ENCODE peak calls at places on chromosomes 1 and 21, in five cellular contexts. V is stimulated activated naive CD4-positive, alpha-beta T cell; Q is NCI-H187; K is NCI-H345; M is D341Med. U is an unnamed sample.

GRCh38 chr21:45638707-45639106 is 4.8 kb upstream of the PCBP3 start:
- DNase-seq in K (peak), Q (no peak), V (no peak), M (peak), U (no peak)

GRCh38 chr1:22529901-22530621 is 33.2 kb upstream of the EPHA8 start:
- DNase-seq in K (no peak), V (no peak), M (no peak), Q (no peak), U (no peak)

GRCh38 chr1:201634261-201634660 is 95.3 kb downstream of the NAV1 start:
- DNase-seq in Q (no peak), K (no peak), M (no peak), V (no peak), U (no peak)

GRCh38 chr1:33331444-33332356 is 10.8 kb upstream of the A3GALT2 start:
- DNase-seq in Q (no peak), K (no peak), M (no peak), V (no peak), U (no peak)

GRCh38 chr1:20367626-20368025 is 77.0 kb downstream of the VWA5B1 start:
- DNase-seq in Q (no peak), M (no peak), K (no peak), V (no peak), U (no peak)

GRCh38 chr21:37065561-37066177 is 7.2 kb downstream of the PIGP start:
- DNase-seq in M (no peak), Q (no peak), K (no peak), V (no peak), U (no peak)

GRCh38 chr1:36123357-36123756 is 1.7 kb downstream of the COL8A2 start:
- DNase-seq in M (no peak), V (no peak), K (no peak), Q (no peak), U (no peak)

GRCh38 chr1:95994643-95995042 is 726.9 kb upstream of the PTBP2 start:
- DNase-seq in M (no peak), V (no peak), Q (no peak), K (no peak), U (no peak)

GRCh38 chr1:3352952-3353331 is 101.5 kb upstream of the ARHGEF16 start:
- DNase-seq in K (no peak), V (no peak), Q (no peak), M (no peak), U (no peak)

GRCh38 chr1:25022361-25023189 is 92.5 kb upstream of the RUNX3 start:
- DNase-seq in M (no peak), V (peak), K (peak), Q (no peak), U (peak)

GRCh38 chr1:23062271-23062670 is 43.0 kb downstream of the KDM1A start:
- DNase-seq in V (no peak), Q (no peak), M (no peak), K (no peak), U (no peak)

GRCh38 chr1:100443739-100444571 is 91.6 kb downstream of the CDC14A start:
- DNase-seq in V (no peak), K (no peak), M (no peak), Q (no peak), U (peak)

GRCh38 chr1:172657586-172657985 is 1.3 kb upstream of the FASLG start:
- DNase-seq in K (no peak), V (no peak), M (no peak), Q (no peak), U (no peak)

GRCh38 chr1:60152886-60153285 is 79.3 kb upstream of the C1orf87 start:
- DNase-seq in Q (no peak), V (no peak), M (no peak), K (no peak), U (no peak)

GRCh38 chr1:154517661-154518060 is 15.4 kb upstream of the SHE start:
- DNase-seq in V (no peak), M (no peak), K (no peak), Q (no peak), U (no peak)

GRCh38 chr1:56645663-56646330 is 683 bp downstream of the PRKAA2 start:
- DNase-seq in V (no peak), Q (no peak), K (peak), M (peak), U (no peak)

GRCh38 chr1:204074274-204075115 is 1.6 kb downstream of the SOX13 start:
- DNase-seq in Q (peak), M (peak), K (peak), V (no peak), U (no peak)

GRCh38 chr1:208997726-208998312 is 585.7 kb upstream of the CAMK1G start:
- DNase-seq in K (no peak), V (no peak), M (no peak), Q (no peak), U (no peak)

GRCh38 chr1:8142955-8143629 is 117.0 kb upstream of the ERRFI1 start:
- DNase-seq in Q (no peak), K (no peak), V (no peak), M (no peak), U (no peak)

GRCh38 chr1:8984990-8985389 is 39.3 kb downstream of the CA6 start:
- DNase-seq in V (no peak), Q (no peak), K (no peak), M (no peak), U (no peak)

GRCh38 chr1:157196245-157196543 is 58.0 kb upstream of the ETV3 start:
- DNase-seq in Q (no peak), M (no peak), V (no peak), K (no peak), U (no peak)

GRCh38 chr1:51329443-51330325 is 678 bp downstream of the TTC39A start:
- DNase-seq in M (no peak), Q (no peak), V (no peak), K (peak), U (no peak)

GRCh38 chr1:8880068-8880676 is 1.7 kb upstream of the ENO1 start:
- DNase-seq in Q (no peak), K (peak), V (no peak), M (no peak), U (peak)

GRCh38 chr21:33685613-33686197 is 43.4 kb downstream of the ITSN1 start:
- DNase-seq in Q (no peak), V (no peak), M (no peak), K (no peak), U (no peak)

GRCh38 chr1:32066489-32066873 is 6.3 kb upstream of the TMEM39B start:
- DNase-seq in V (no peak), K (no peak), Q (no peak), M (no peak), U (peak)

GRCh38 chr1:191953516-191953915 is 204.7 kb upstream of the RGS18 start:
- DNase-seq in V (no peak), Q (no peak), M (no peak), K (no peak), U (no peak)

GRCh38 chr1:106621853-106622252 is 434.6 kb upstream of the PRMT6 start:
- DNase-seq in Q (no peak), V (no peak), M (no peak), K (peak), U (no peak)

GRCh38 chr1:115436596-115436995 is 98.5 kb upstream of the NGF start:
- DNase-seq in K (no peak), Q (no peak), V (no peak), M (no peak), U (no peak)

GRCh38 chr1:116446686-116447085 is 73.6 kb downstream of the ATP1A1 start:
- DNase-seq in Q (no peak), M (no peak), V (no peak), K (no peak), U (no peak)

GRCh38 chr1:18093193-18093592 is 14.4 kb upstream of the IGSF21 start:
- DNase-seq in Q (no peak), V (no peak), M (no peak), K (no peak), U (no peak)

GRCh38 chr1:107829083-107829771 is 135.8 kb downstream of the VAV3 start:
- DNase-seq in V (no peak), Q (no peak), M (no peak), K (peak), U (peak)

GRCh38 chr1:88867743-88868521 is 23.4 kb downstream of the GTF2B start:
- DNase-seq in V (no peak), M (no peak), Q (no peak), K (no peak), U (no peak)

GRCh38 chr1:63413394-63413793 is 46.0 kb downstream of the ALG6 start:
- DNase-seq in Q (no peak), M (no peak), V (no peak), K (no peak), U (no peak)

GRCh38 chr1:55527831-55528230 is 312.7 kb upstream of the USP24 start:
- DNase-seq in K (no peak), Q (no peak), V (no peak), M (no peak), U (no peak)

GRCh38 chr1:55716151-55716550 is 501.0 kb upstream of the USP24 start:
- DNase-seq in M (no peak), Q (no peak), V (no peak), K (no peak), U (no peak)

GRCh38 chr1:15706751-15707150 is 22.6 kb downstream of the PLEKHM2 start:
- DNase-seq in K (no peak), Q (no peak), V (no peak), M (no peak), U (no peak)

GRCh38 chr1:238647877-238648276 is 738.5 kb upstream of the CHRM3 start:
- DNase-seq in Q (no peak), V (no peak), K (no peak), M (no peak), U (no peak)

GRCh38 chr1:180033387-180033786 is 78.8 kb downstream of the CEP350 start:
- DNase-seq in Q (no peak), V (no peak), M (no peak), K (no peak), U (no peak)